ENCODE peak calls at places on chromosome 5, in ten cellular contexts. One of them, this sample, is unnamed.

GRCh38 chr5:173396311-173396993 is 68.2 kb upstream of the STC2 start:
- DNase-seq in HT1080: no peak
- DNase-seq in astrocyte: no peak
- DNase-seq in NCI-H524: no peak
- DNase-seq in NCI-H1930: no peak
- DNase-seq in kidney: no peak
- DNase-seq in GM12878: no peak
- DNase-seq in foreskin fibroblast: peak; percentile 37
- DNase-seq in NCI-H1092: no peak
- DNase-seq in NCI-H2081: no peak
- DNase-seq in this sample: no peak

GRCh38 chr5:60961685-60962084 is 16.7 kb downstream of the NDUFAF2 start:
- DNase-seq in astrocyte: peak; percentile 39
- DNase-seq in HT1080: no peak
- DNase-seq in NCI-H1930: no peak
- DNase-seq in kidney: no peak
- DNase-seq in NCI-H524: no peak
- DNase-seq in NCI-H1092: no peak
- DNase-seq in NCI-H2081: no peak
- DNase-seq in GM12878: no peak
- DNase-seq in foreskin fibroblast: peak; percentile 33
- DNase-seq in this sample: no peak

GRCh38 chr5:180059326-180059725 is 12.2 kb downstream of the RNF130 start:
- DNase-seq in NCI-H2081: no peak
- DNase-seq in HT1080: no peak
- DNase-seq in NCI-H1092: no peak
- DNase-seq in astrocyte: peak; percentile 48
- DNase-seq in NCI-H1930: no peak
- DNase-seq in NCI-H524: no peak
- DNase-seq in kidney: no peak
- DNase-seq in foreskin fibroblast: no peak
- DNase-seq in GM12878: no peak
- DNase-seq in this sample: no peak

GRCh38 chr5:59458321-59458720 is 435.2 kb downstream of the PDE4D start:
- DNase-seq in NCI-H1092: no peak
- DNase-seq in astrocyte: no peak
- DNase-seq in HT1080: no peak
- DNase-seq in NCI-H524: no peak
- DNase-seq in GM12878: no peak
- DNase-seq in NCI-H1930: no peak
- DNase-seq in kidney: no peak
- DNase-seq in NCI-H2081: no peak
- DNase-seq in foreskin fibroblast: no peak
- DNase-seq in this sample: no peak

GRCh38 chr5:132417010-132417439 is 47.5 kb downstream of the SLC22A5 start:
- DNase-seq in HT1080: peak; percentile 26
- DNase-seq in foreskin fibroblast: peak; percentile 50
- DNase-seq in astrocyte: no peak
- DNase-seq in NCI-H1092: no peak
- DNase-seq in NCI-H1930: no peak
- DNase-seq in NCI-H524: no peak
- DNase-seq in kidney: no peak
- DNase-seq in NCI-H2081: no peak
- DNase-seq in GM12878: no peak
- DNase-seq in this sample: no peak

GRCh38 chr5:81171769-81172168 is 61.4 kb upstream of the CKMT2 start:
- DNase-seq in HT1080: no peak
- DNase-seq in foreskin fibroblast: no peak
- DNase-seq in NCI-H1092: no peak
- DNase-seq in kidney: no peak
- DNase-seq in NCI-H1930: no peak
- DNase-seq in NCI-H524: no peak
- DNase-seq in GM12878: no peak
- DNase-seq in NCI-H2081: peak; percentile 81
- DNase-seq in astrocyte: no peak
- DNase-seq in this sample: peak; percentile 45

GRCh38 chr5:74538206-74538661 is 102.3 kb downstream of the ENC1 start:
- DNase-seq in foreskin fibroblast: peak; percentile 91
- DNase-seq in kidney: peak; percentile 89
- DNase-seq in astrocyte: no peak
- DNase-seq in NCI-H524: no peak
- DNase-seq in NCI-H1092: no peak
- DNase-seq in NCI-H2081: no peak
- DNase-seq in GM12878: no peak
- DNase-seq in HT1080: no peak
- DNase-seq in NCI-H1930: no peak
- DNase-seq in this sample: no peak

GRCh38 chr5:122091942-122092600 is 14.0 kb upstream of the LOX start:
- DNase-seq in NCI-H524: peak; percentile 3
- DNase-seq in kidney: no peak
- DNase-seq in NCI-H2081: peak; percentile 3
- DNase-seq in NCI-H1930: no peak
- DNase-seq in HT1080: peak; percentile 43
- DNase-seq in NCI-H1092: no peak
- DNase-seq in foreskin fibroblast: peak; percentile 72
- DNase-seq in astrocyte: peak; percentile 81
- DNase-seq in GM12878: no peak
- DNase-seq in this sample: peak; percentile 10

GRCh38 chr5:39187873-39188731 is 31.3 kb downstream of the FYB1 start:
- DNase-seq in foreskin fibroblast: no peak
- DNase-seq in HT1080: no peak
- DNase-seq in kidney: no peak
- DNase-seq in GM12878: no peak
- DNase-seq in NCI-H524: no peak
- DNase-seq in NCI-H1930: no peak
- DNase-seq in astrocyte: no peak
- DNase-seq in NCI-H1092: no peak
- DNase-seq in NCI-H2081: no peak
- DNase-seq in this sample: no peak

GRCh38 chr5:132747064-132747692 is at the start of gene CCNI2:
- DNase-seq in NCI-H1092: no peak
- DNase-seq in NCI-H2081: no peak
- DNase-seq in NCI-H1930: no peak
- DNase-seq in astrocyte: no peak
- DNase-seq in GM12878: no peak
- DNase-seq in NCI-H524: peak; percentile 39
- DNase-seq in kidney: peak; percentile 83
- DNase-seq in foreskin fibroblast: peak; percentile 60
- DNase-seq in HT1080: no peak
- DNase-seq in this sample: peak; percentile 27

GRCh38 chr5:98106116-98107088 is 667.1 kb upstream of the RGMB start:
- DNase-seq in NCI-H2081: no peak
- DNase-seq in foreskin fibroblast: peak; percentile 49
- DNase-seq in kidney: no peak
- DNase-seq in NCI-H524: no peak
- DNase-seq in GM12878: no peak
- DNase-seq in NCI-H1092: no peak
- DNase-seq in HT1080: no peak
- DNase-seq in astrocyte: peak; percentile 68
- DNase-seq in NCI-H1930: no peak
- DNase-seq in this sample: no peak